ENCODE peak calls at places on chromosome 21, in four cellular contexts. Z is right cardiac atrium, S is astrocyte, L is SJCRH30. Y is an unnamed sample.
A peak's percentile ranks its signal among the peaks of the same experiment; 100 is the strongest.

GRCh38 chr21:45998276-45998701 is 16.7 kb downstream of the COL6A1 start:
- DNase-seq in L (no peak), Z (peak; percentile 11), S (no peak), Y (peak; percentile 9)

GRCh38 chr21:42216726-42217572 is 2.0 kb upstream of the ABCG1 start:
- DNase-seq in Z (no peak), S (no peak), L (no peak), Y (no peak)

GRCh38 chr21:38277501-38278111 is 20.8 kb downstream of the KCNJ15 start:
- DNase-seq in S (peak; percentile 100), L (no peak), Z (peak; percentile 50), Y (no peak)

GRCh38 chr21:41801256-41801655 is 34.4 kb upstream of the RIPK4 start:
- DNase-seq in S (no peak), L (no peak), Z (no peak), Y (no peak)

GRCh38 chr21:20968391-20968790 is 29.8 kb upstream of the NCAM2 start:
- DNase-seq in S (no peak), Z (no peak), L (no peak), Y (no peak)

GRCh38 chr21:17782051-17782450 is 37.1 kb downstream of the C21orf91 start:
- DNase-seq in Z (no peak), S (no peak), L (no peak), Y (no peak)

GRCh38 chr21:42820513-42821465 is 58.5 kb downstream of the WDR4 start:
- DNase-seq in Z (no peak), L (no peak), S (no peak), Y (no peak)

GRCh38 chr21:41831453-41831831 is 47.7 kb downstream of the PRDM15 start:
- DNase-seq in Z (no peak), S (no peak), L (no peak), Y (no peak)

GRCh38 chr21:26597981-26598380 is 24.9 kb upstream of the CYYR1 start:
- DNase-seq in L (no peak), Z (no peak), S (no peak), Y (no peak)

GRCh38 chr21:34078915-34079314 is 5.5 kb downstream of the MRPS6 start:
- DNase-seq in S (no peak), Z (no peak), L (no peak), Y (no peak)

GRCh38 chr21:46185717-46186116 is 1.5 kb upstream of the SPATC1L start:
- DNase-seq in Z (no peak), S (no peak), L (no peak), Y (no peak)

GRCh38 chr21:38258803-38259485 is 2.2 kb downstream of the KCNJ15 start:
- DNase-seq in S (peak; percentile 91), L (no peak), Z (no peak), Y (no peak)

GRCh38 chr21:30434033-30434631 is 4.1 kb downstream of the KRTAP13-4 start:
- DNase-seq in S (no peak), L (peak; percentile 61), Z (no peak), Y (peak; percentile 39)

GRCh38 chr21:34129039-34129891 is 55.9 kb downstream of the MRPS6 start:
- DNase-seq in L (peak; percentile 32), S (peak; percentile 87), Z (peak; percentile 66), Y (no peak)

GRCh38 chr21:42389449-42389835 is 6.4 kb downstream of the TMPRSS3 start:
- DNase-seq in L (peak; percentile 52), S (no peak), Z (no peak), Y (no peak)

GRCh38 chr21:29448766-29449165 is 150.0 kb downstream of the BACH1 start:
- DNase-seq in Z (no peak), S (no peak), L (no peak), Y (no peak)

GRCh38 chr21:38181101-38181500 is 75.7 kb upstream of the KCNJ15 start:
- DNase-seq in L (no peak), S (peak; percentile 78), Z (no peak), Y (no peak)

GRCh38 chr21:46604975-46605758 is at the start of gene S100B:
- DNase-seq in L (peak; percentile 39), S (no peak), Z (peak; percentile 53), Y (no peak)

GRCh38 chr21:21897275-21897883 is 899.2 kb downstream of the NCAM2 start:
- DNase-seq in S (peak; percentile 40), L (no peak), Z (no peak), Y (no peak)

GRCh38 chr21:45248893-45249381 is 38.8 kb downstream of the POFUT2 start:
- DNase-seq in Z (peak; percentile 46), L (peak; percentile 59), S (peak; percentile 22), Y (peak; percentile 89)

GRCh38 chr21:41945982-41946381 is 7.8 kb downstream of the C2CD2 start:
- DNase-seq in S (no peak), L (no peak), Z (no peak), Y (no peak)

GRCh38 chr21:21624674-21625073 is 626.5 kb downstream of the NCAM2 start:
- DNase-seq in S (peak; percentile 87), Z (no peak), L (peak; percentile 9), Y (no peak)

GRCh38 chr21:37072239-37072987 is 458 bp downstream of the PIGP start:
- DNase-seq in L (no peak), S (peak; percentile 85), Z (peak; percentile 86), Y (peak; percentile 85)

GRCh38 chr21:37074546-37074945 is 1.5 kb downstream of the TTC3 start:
- DNase-seq in S (no peak), Z (no peak), L (no peak), Y (no peak)

GRCh38 chr21:37072988-37073416 is at the start of the genes PIGP and TTC3:
- DNase-seq in S (peak; percentile 83), Z (peak; percentile 96), L (peak; percentile 96), Y (peak; percentile 99)

GRCh38 chr21:37074195-37074510 is 1.1 kb downstream of the TTC3 start:
- DNase-seq in L (no peak), Z (no peak), S (no peak), Y (no peak)

GRCh38 chr21:37073417-37074194 is 552 bp downstream of the TTC3 start:
- DNase-seq in S (peak; percentile 56), L (peak; percentile 61), Z (peak; percentile 64), Y (peak; percentile 78)
- H3K27ac ChIP-seq in S (peak overlapping the region; percentile 94), L (peak overlapping the region; percentile 66), Z (peak overlapping the region; percentile 63), Y (peak overlapping the region; percentile 98)

GRCh38 chr21:15203740-15204139 is 138.9 kb upstream of the NRIP1 start:
- DNase-seq in Z (no peak), L (no peak), S (no peak), Y (no peak)
- H3K4me3 ChIP-seq in Z (no peak overlapping the region), L (no peak overlapping the region), S (no peak overlapping the region), Y (no peak overlapping the region)

DNA sequence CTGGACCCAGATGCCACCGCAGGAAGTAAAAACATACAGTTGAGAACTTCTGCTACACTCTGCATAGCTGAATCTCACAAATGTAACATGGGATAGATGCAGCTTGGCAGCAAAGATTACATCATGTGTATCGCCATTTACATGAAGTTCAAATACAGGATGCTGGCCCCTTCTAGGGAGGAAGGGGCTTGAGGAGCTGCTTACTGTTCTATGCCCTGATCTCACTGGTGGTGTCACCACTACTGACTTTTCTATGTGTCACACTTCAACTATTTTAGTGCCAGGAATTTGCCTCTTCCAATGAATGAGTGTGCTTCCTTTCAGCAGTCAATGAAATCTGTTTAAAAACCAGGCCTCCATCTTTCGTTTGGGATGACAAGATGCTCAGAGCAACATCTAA is 31.1 kb downstream of the MRAP start:
- DNase-seq in L (no peak), Z (no peak), S (peak; percentile 61), Y (no peak)
- H3K9me3 ChIP-seq in L (peaks cover 4% of the 10 kb centered on the region), Z (no peaks in the 10 kb centered on the region), S (no peaks in the 10 kb centered on the region), Y (no peaks in the 10 kb centered on the region)

DNA sequence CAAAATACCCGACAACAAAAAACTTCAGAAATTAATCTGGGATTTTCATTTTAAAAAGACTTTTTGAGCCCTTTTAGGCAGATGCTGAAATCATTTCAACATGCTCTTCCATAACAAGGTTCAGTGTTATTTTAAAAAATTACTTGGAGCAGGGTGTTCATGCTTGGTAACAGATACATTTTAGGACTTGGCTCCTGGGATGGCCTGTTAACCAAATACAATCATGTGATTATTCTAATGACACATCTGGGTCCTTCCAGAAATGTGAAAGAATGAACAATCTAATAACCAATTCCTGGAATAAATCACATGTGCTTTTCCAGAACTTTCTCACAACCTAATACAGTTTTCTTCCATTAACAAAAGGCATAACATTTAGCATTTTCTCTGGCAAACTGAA is 379.8 kb upstream of the RUNX1 start:
- DNase-seq in Z (no peak), L (no peak), S (no peak), Y (no peak)
- H3K27ac ChIP-seq in Z (no peak overlapping the region), L (peak overlapping the region; percentile 24), S (no peak overlapping the region), Y (no peak overlapping the region)

GRCh38 chr21:44084496-44085241 is 22.5 kb upstream of the PWP2 start:
- DNase-seq in Z (no peak), S (no peak), L (no peak), Y (peak; percentile 4)
- H3K4me3 ChIP-seq in Z (no peak overlapping the region), S (no peak overlapping the region), L (no peak overlapping the region), Y (no peak overlapping the region)

DNA sequence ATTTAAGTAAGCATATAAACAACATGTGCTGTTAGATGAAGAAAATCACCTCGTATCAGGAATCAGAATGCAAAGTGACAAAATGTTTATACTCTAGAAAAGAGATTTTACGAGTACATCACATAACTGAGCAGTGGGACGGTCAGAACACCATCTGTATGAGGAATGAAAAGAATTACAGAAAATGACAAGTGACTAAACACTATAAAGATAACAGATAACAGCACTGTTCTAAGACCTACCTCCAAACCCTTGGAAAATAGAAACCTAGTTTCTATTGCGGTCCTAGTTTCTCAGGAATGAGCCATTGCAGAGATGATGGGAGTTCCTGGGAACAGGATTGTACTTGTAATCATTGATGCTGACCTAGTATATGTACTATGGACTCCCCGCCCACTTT is 839.4 kb upstream of the ADAMTS5 start:
- DNase-seq in L (no peak), S (no peak), Z (no peak), Y (no peak)
- H3K9me3 ChIP-seq in L (peaks cover 3% of the 10 kb centered on the region), S (peaks cover 2% of the 10 kb centered on the region), Z (no peaks in the 10 kb centered on the region), Y (no peaks in the 10 kb centered on the region)

DNA sequence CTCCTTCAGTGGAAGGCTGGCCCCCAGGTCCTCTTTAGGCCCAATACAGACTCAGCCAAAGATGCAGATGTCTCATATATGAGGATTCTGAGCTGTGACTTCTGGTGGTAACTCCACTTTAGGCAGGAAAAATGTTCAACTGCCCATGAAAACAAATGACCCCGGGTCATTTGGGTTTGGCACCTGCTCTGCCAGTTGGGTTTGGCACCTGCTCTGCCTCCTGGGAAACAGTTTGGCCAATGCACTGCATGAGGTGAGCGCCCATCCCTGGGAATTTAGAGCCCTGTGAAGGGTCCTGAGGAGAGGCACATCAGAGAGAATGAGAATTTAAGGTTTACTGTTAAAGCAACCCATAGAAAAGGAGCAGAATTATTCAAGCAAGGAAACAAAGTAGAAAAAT is 45.3 kb downstream of the B3GALT5 start:
- DNase-seq in S (no peak), L (no peak), Z (no peak), Y (no peak)
- H3K27ac ChIP-seq in S (no peak overlapping the region), L (no peak overlapping the region), Z (no peak overlapping the region), Y (no peak overlapping the region)